ENCODE peak calls at places on chromosome 20, in eight cellular contexts. One of them, this sample, is unnamed.

GRCh38 chr20:4585104-4585753 is 136.5 kb upstream of the PRND start:
- DNase-seq in CD8-positive, alpha-beta memory T cell: no peak
- DNase-seq in SW480: no peak
- DNase-seq in AG08396: peak
- DNase-seq in spleen: no peak
- DNase-seq in Calu3: no peak
- DNase-seq in mucosa of descending colon: no peak
- DNase-seq in effector CD4-positive, alpha-beta T cell: no peak
- DNase-seq in this sample: no peak

GRCh38 chr20:40016359-40016758 is 672.7 kb downstream of the MAFB start:
- DNase-seq in CD8-positive, alpha-beta memory T cell: no peak
- DNase-seq in SW480: no peak
- DNase-seq in AG08396: no peak
- DNase-seq in spleen: no peak
- DNase-seq in Calu3: no peak
- DNase-seq in mucosa of descending colon: no peak
- DNase-seq in effector CD4-positive, alpha-beta T cell: no peak
- DNase-seq in this sample: no peak

GRCh38 chr20:30503992-30504570 is 753.4 kb upstream of the DEFB115 start:
- DNase-seq in CD8-positive, alpha-beta memory T cell: no peak
- DNase-seq in SW480: no peak
- DNase-seq in AG08396: no peak
- DNase-seq in spleen: no peak
- DNase-seq in Calu3: no peak
- DNase-seq in mucosa of descending colon: no peak
- DNase-seq in effector CD4-positive, alpha-beta T cell: no peak
- DNase-seq in this sample: no peak

GRCh38 chr20:38635721-38636285 is 34.2 kb downstream of the ARHGAP40 start:
- DNase-seq in CD8-positive, alpha-beta memory T cell: no peak
- DNase-seq in SW480: no peak
- DNase-seq in AG08396: peak
- DNase-seq in spleen: no peak
- DNase-seq in Calu3: no peak
- DNase-seq in mucosa of descending colon: no peak
- DNase-seq in effector CD4-positive, alpha-beta T cell: no peak
- DNase-seq in this sample: no peak

GRCh38 chr20:37282558-37282957 is 6.9 kb upstream of the MANBAL start:
- DNase-seq in CD8-positive, alpha-beta memory T cell: no peak
- DNase-seq in SW480: no peak
- DNase-seq in AG08396: peak
- DNase-seq in spleen: no peak
- DNase-seq in Calu3: no peak
- DNase-seq in mucosa of descending colon: no peak
- DNase-seq in effector CD4-positive, alpha-beta T cell: no peak
- DNase-seq in this sample: no peak

GRCh38 chr20:52410182-52410647 is 218.6 kb upstream of the ZFP64 start:
- DNase-seq in CD8-positive, alpha-beta memory T cell: peak
- DNase-seq in SW480: no peak
- DNase-seq in AG08396: no peak
- DNase-seq in spleen: no peak
- DNase-seq in Calu3: no peak
- DNase-seq in mucosa of descending colon: no peak
- DNase-seq in effector CD4-positive, alpha-beta T cell: peak
- DNase-seq in this sample: no peak

GRCh38 chr20:20713244-20713765 is 861 bp upstream of the RALGAPA2 start:
- DNase-seq in CD8-positive, alpha-beta memory T cell: no peak
- DNase-seq in SW480: no peak
- DNase-seq in AG08396: no peak
- DNase-seq in spleen: peak
- DNase-seq in Calu3: no peak
- DNase-seq in mucosa of descending colon: peak
- DNase-seq in effector CD4-positive, alpha-beta T cell: no peak
- DNase-seq in this sample: peak

GRCh38 chr20:43840382-43841070 is 74.1 kb upstream of the TOX2 start:
- DNase-seq in CD8-positive, alpha-beta memory T cell: peak
- DNase-seq in SW480: peak
- DNase-seq in AG08396: peak
- DNase-seq in spleen: no peak
- DNase-seq in Calu3: peak
- DNase-seq in mucosa of descending colon: no peak
- DNase-seq in effector CD4-positive, alpha-beta T cell: no peak
- DNase-seq in this sample: no peak

GRCh38 chr20:63255911-63256704 is 1.8 kb upstream of the NKAIN4 start:
- DNase-seq in CD8-positive, alpha-beta memory T cell: no peak
- DNase-seq in SW480: no peak
- DNase-seq in AG08396: no peak
- DNase-seq in spleen: no peak
- DNase-seq in Calu3: no peak
- DNase-seq in mucosa of descending colon: no peak
- DNase-seq in effector CD4-positive, alpha-beta T cell: no peak
- DNase-seq in this sample: no peak

GRCh38 chr20:39893013-39893685 is 795.9 kb downstream of the MAFB start:
- DNase-seq in CD8-positive, alpha-beta memory T cell: no peak
- DNase-seq in SW480: peak
- DNase-seq in AG08396: peak
- DNase-seq in spleen: no peak
- DNase-seq in Calu3: no peak
- DNase-seq in mucosa of descending colon: no peak
- DNase-seq in effector CD4-positive, alpha-beta T cell: no peak
- DNase-seq in this sample: no peak

GRCh38 chr20:63582382-63583063 is 8.5 kb upstream of the HELZ2 start:
- DNase-seq in CD8-positive, alpha-beta memory T cell: no peak
- DNase-seq in SW480: no peak
- DNase-seq in AG08396: no peak
- DNase-seq in spleen: no peak
- DNase-seq in Calu3: no peak
- DNase-seq in mucosa of descending colon: no peak
- DNase-seq in effector CD4-positive, alpha-beta T cell: no peak
- DNase-seq in this sample: no peak

GRCh38 chr20:10674684-10675455 is 1.1 kb upstream of the JAG1 start:
- DNase-seq in CD8-positive, alpha-beta memory T cell: no peak
- DNase-seq in SW480: peak
- DNase-seq in AG08396: peak
- DNase-seq in spleen: peak
- DNase-seq in Calu3: peak
- DNase-seq in mucosa of descending colon: peak
- DNase-seq in effector CD4-positive, alpha-beta T cell: no peak
- DNase-seq in this sample: peak

GRCh38 chr20:48463916-48464315 is 363.9 kb downstream of the PREX1 start:
- DNase-seq in CD8-positive, alpha-beta memory T cell: no peak
- DNase-seq in SW480: no peak
- DNase-seq in AG08396: peak
- DNase-seq in spleen: peak
- DNase-seq in Calu3: no peak
- DNase-seq in mucosa of descending colon: no peak
- DNase-seq in effector CD4-positive, alpha-beta T cell: no peak
- DNase-seq in this sample: no peak

GRCh38 chr20:53774487-53775203 is 181.0 kb upstream of the ZNF217 start:
- DNase-seq in CD8-positive, alpha-beta memory T cell: no peak
- DNase-seq in SW480: peak
- DNase-seq in AG08396: peak
- DNase-seq in spleen: no peak
- DNase-seq in Calu3: no peak
- DNase-seq in mucosa of descending colon: no peak
- DNase-seq in effector CD4-positive, alpha-beta T cell: no peak
- DNase-seq in this sample: no peak

GRCh38 chr20:38889792-38890496 is 36.3 kb upstream of the FAM83D start:
- DNase-seq in CD8-positive, alpha-beta memory T cell: no peak
- DNase-seq in SW480: no peak
- DNase-seq in AG08396: no peak
- DNase-seq in spleen: peak
- DNase-seq in Calu3: no peak
- DNase-seq in mucosa of descending colon: no peak
- DNase-seq in effector CD4-positive, alpha-beta T cell: no peak
- DNase-seq in this sample: peak

GRCh38 chr20:61732511-61733210 is 333.0 kb downstream of the TAF4 start:
- DNase-seq in CD8-positive, alpha-beta memory T cell: peak
- DNase-seq in SW480: no peak
- DNase-seq in AG08396: no peak
- DNase-seq in spleen: peak
- DNase-seq in Calu3: no peak
- DNase-seq in mucosa of descending colon: no peak
- DNase-seq in effector CD4-positive, alpha-beta T cell: no peak
- DNase-seq in this sample: no peak

GRCh38 chr20:22465622-22466446 is 118.5 kb downstream of the FOXA2 start:
- DNase-seq in CD8-positive, alpha-beta memory T cell: no peak
- DNase-seq in SW480: no peak
- DNase-seq in AG08396: no peak
- DNase-seq in spleen: no peak
- DNase-seq in Calu3: no peak
- DNase-seq in mucosa of descending colon: no peak
- DNase-seq in effector CD4-positive, alpha-beta T cell: no peak
- DNase-seq in this sample: no peak

GRCh38 chr20:32830437-32830836 is 10.7 kb downstream of the MAPRE1 start:
- DNase-seq in CD8-positive, alpha-beta memory T cell: no peak
- DNase-seq in SW480: no peak
- DNase-seq in AG08396: no peak
- DNase-seq in spleen: no peak
- DNase-seq in Calu3: no peak
- DNase-seq in mucosa of descending colon: no peak
- DNase-seq in effector CD4-positive, alpha-beta T cell: no peak
- DNase-seq in this sample: no peak

GRCh38 chr20:61819484-61819846 is 246.2 kb downstream of the TAF4 start:
- DNase-seq in CD8-positive, alpha-beta memory T cell: no peak
- DNase-seq in SW480: no peak
- DNase-seq in AG08396: no peak
- DNase-seq in spleen: no peak
- DNase-seq in Calu3: no peak
- DNase-seq in mucosa of descending colon: no peak
- DNase-seq in effector CD4-positive, alpha-beta T cell: no peak
- DNase-seq in this sample: no peak

GRCh38 chr20:768426-768978 is at the start of gene SLC52A3:
- DNase-seq in CD8-positive, alpha-beta memory T cell: no peak
- DNase-seq in SW480: peak
- DNase-seq in AG08396: no peak
- DNase-seq in spleen: no peak
- DNase-seq in Calu3: peak
- DNase-seq in mucosa of descending colon: peak
- DNase-seq in effector CD4-positive, alpha-beta T cell: no peak
- DNase-seq in this sample: no peak

GRCh38 chr20:47205577-47206123 is 150.8 kb downstream of the ZMYND8 start:
- DNase-seq in CD8-positive, alpha-beta memory T cell: peak
- DNase-seq in SW480: peak
- DNase-seq in AG08396: peak
- DNase-seq in spleen: peak
- DNase-seq in Calu3: peak
- DNase-seq in mucosa of descending colon: no peak
- DNase-seq in effector CD4-positive, alpha-beta T cell: no peak
- DNase-seq in this sample: no peak

GRCh38 chr20:61558726-61559125 is 306.7 kb downstream of the CDH4 start:
- DNase-seq in CD8-positive, alpha-beta memory T cell: no peak
- DNase-seq in SW480: peak
- DNase-seq in AG08396: peak
- DNase-seq in spleen: no peak
- DNase-seq in Calu3: no peak
- DNase-seq in mucosa of descending colon: no peak
- DNase-seq in effector CD4-positive, alpha-beta T cell: no peak
- DNase-seq in this sample: no peak

GRCh38 chr20:57882451-57883161 is 172.8 kb upstream of the PMEPA1 start:
- DNase-seq in CD8-positive, alpha-beta memory T cell: no peak
- DNase-seq in SW480: peak
- DNase-seq in AG08396: no peak
- DNase-seq in spleen: no peak
- DNase-seq in Calu3: no peak
- DNase-seq in mucosa of descending colon: no peak
- DNase-seq in effector CD4-positive, alpha-beta T cell: no peak
- DNase-seq in this sample: no peak

This sample was measured in frontal cortex.